ENCODE peak calls at places on chromosomes 1 and 21, in seven cellular contexts. G is adrenal gland, V is uterus, K is ovary, N is H1, F is heart left ventricle, Q is spleen. E is an unnamed sample. For H3K4me1, the result is how much of the 10 kb centered on the place peaks cover.

GRCh38 chr1:153768316-153769126 is 6.7 kb upstream of the SLC27A3 start:
- DNase-seq in G (no peak), V (no peak), K (no peak), N (no peak), F (no peak), Q (peak), E (peak)

GRCh38 chr21:32578107-32578691 is 7.1 kb downstream of the TCP10L start:
- DNase-seq in G (no peak), V (no peak), K (no peak), N (peak), F (no peak), Q (no peak), E (no peak)

GRCh38 chr1:235011064-235011598 is 117.5 kb downstream of the TOMM20 start:
- DNase-seq in G (no peak), V (no peak), K (no peak), N (no peak), F (no peak), Q (no peak), E (peak)

GRCh38 chr1:172266528-172267174 is 153.8 kb upstream of the C1orf105 start:
- DNase-seq in G (no peak), V (no peak), K (no peak), N (no peak), F (no peak), Q (no peak), E (no peak)

GRCh38 chr1:10694274-10694632 is 102.2 kb downstream of the CASZ1 start:
- DNase-seq in G (no peak), V (no peak), K (no peak), N (no peak), F (peak), Q (no peak), E (no peak)

GRCh38 chr1:31627930-31628421 is 10.5 kb downstream of the HCRTR1 start:
- DNase-seq in G (peak), V (no peak), K (no peak), N (no peak), F (peak), Q (no peak), E (no peak)

GRCh38 chr1:17759114-17759513 is 4.0 kb downstream of the ACTL8 start:
- DNase-seq in G (no peak), V (no peak), K (no peak), N (no peak), F (no peak), Q (peak), E (no peak)

GRCh38 chr1:243638186-243638585 is 211.9 kb downstream of the AKT3 start:
- DNase-seq in G (no peak), V (no peak), K (no peak), N (no peak), F (no peak), Q (no peak), E (no peak)

GRCh38 chr1:41664861-41665640 is 180.6 kb upstream of the EDN2 start:
- DNase-seq in G (no peak), V (no peak), K (no peak), N (peak), F (no peak), Q (no peak), E (no peak)

GRCh38 chr1:165894591-165894990 is 67.2 kb downstream of the UCK2 start:
- DNase-seq in G (no peak), V (no peak), K (no peak), N (no peak), F (no peak), Q (no peak), E (no peak)

GRCh38 chr1:71473331-71473730 is 392.5 kb upstream of the ZRANB2 start:
- DNase-seq in G (no peak), V (no peak), K (no peak), N (no peak), F (no peak), Q (no peak), E (no peak)

GRCh38 chr1:93965888-93966287 is 56.7 kb upstream of the GCLM start:
- DNase-seq in G (no peak), V (no peak), K (no peak), N (no peak), F (no peak), Q (no peak), E (peak)

GRCh38 chr1:83034846-83035245 is 964.1 kb downstream of the TTLL7 start:
- DNase-seq in G (no peak), V (no peak), K (no peak), N (no peak), F (no peak), Q (no peak), E (no peak)

GRCh38 chr1:229440821-229441537 is 7.1 kb upstream of the ACTA1 start:
- DNase-seq in G (no peak), V (no peak), K (no peak), N (no peak), F (peak), Q (no peak), E (no peak)

GRCh38 chr1:221987860-221988520 is 246.1 kb upstream of the DUSP10 start:
- DNase-seq in G (no peak), V (no peak), K (no peak), N (no peak), F (no peak), Q (no peak), E (no peak)

GRCh38 chr1:34970829-34971228 is 14.3 kb downstream of the TMEM35B start:
- DNase-seq in G (no peak), V (no peak), K (no peak), N (no peak), F (no peak), Q (no peak), E (no peak)

GRCh38 chr1:147800852-147801251 is 40.5 kb upstream of the GJA5 start:
- DNase-seq in G (no peak), V (no peak), K (no peak), N (no peak), F (no peak), Q (no peak), E (no peak)

GRCh38 chr1:180158149-180159147 is 3.8 kb downstream of the QSOX1 start:
- DNase-seq in G (no peak), V (no peak), K (no peak), N (no peak), F (no peak), Q (no peak), E (peak)

GRCh38 chr1:164498792-164499191 is 60.2 kb upstream of the PBX1 start:
- DNase-seq in G (no peak), V (no peak), K (no peak), N (no peak), F (no peak), Q (no peak), E (no peak)

GRCh38 chr1:228362141-228362883 is 44.3 kb downstream of the TRIM11 start:
- DNase-seq in G (peak), V (no peak), K (peak), N (no peak), F (peak), Q (peak), E (no peak)

GRCh38 chr1:244030481-244031040 is 20.5 kb upstream of the ZBTB18 start:
- DNase-seq in G (no peak), V (no peak), K (no peak), N (no peak), F (no peak), Q (no peak), E (no peak)

GRCh38 chr1:241627453-241628329 is 12.5 kb downstream of the CHML start:
- DNase-seq in G (peak), V (no peak), K (no peak), N (no peak), F (no peak), Q (no peak), E (no peak)
- TF ChIP-seq CTCF in G (peak), V (no peak), K (no peak), N (no peak), F (peak), Q (peak), E (peak)

GRCh38 chr21:39006653-39007417 is 176.4 kb downstream of the PSMG1 start:
- DNase-seq in G (peak), V (peak), K (peak), N (no peak), F (peak), Q (no peak), E (no peak)

GRCh38 chr21:39007985-39008384 is 175.3 kb downstream of the PSMG1 start:
- DNase-seq in G (no peak), V (no peak), K (no peak), N (no peak), F (no peak), Q (no peak), E (no peak)

GRCh38 chr21:39007532-39007931 is 175.7 kb downstream of the PSMG1 start:
- DNase-seq in G (no peak), V (no peak), K (no peak), N (no peak), F (no peak), Q (no peak), E (no peak)

GRCh38 chr21:39003982-39004775 is 179.1 kb downstream of the PSMG1 start:
- DNase-seq in G (no peak), V (no peak), K (no peak), N (no peak), F (no peak), Q (no peak), E (no peak)

GRCh38 chr21:39004776-39005605 is 178.3 kb downstream of the PSMG1 start:
- DNase-seq in G (no peak), V (peak), K (peak), N (no peak), F (peak), Q (no peak), E (peak)
- H3K4me1 ChIP-seq in G (under half), V (under half), K (under half), N (under half), F (half or more), Q (half or more), E (under half)

GRCh38 chr1:27519341-27520258 is 29.6 kb upstream of the WASF2 start:
- DNase-seq in G (peak), V (no peak), K (peak), N (no peak), F (peak), Q (peak), E (peak)

GRCh38 chr1:27518808-27519207 is 28.8 kb upstream of the WASF2 start:
- DNase-seq in G (no peak), V (no peak), K (no peak), N (no peak), F (no peak), Q (no peak), E (no peak)

GRCh38 chr1:27515626-27516025 is 25.7 kb upstream of the WASF2 start:
- DNase-seq in G (no peak), V (no peak), K (no peak), N (no peak), F (no peak), Q (no peak), E (no peak)

GRCh38 chr1:27517305-27517704 is 27.3 kb upstream of the WASF2 start:
- DNase-seq in G (no peak), V (no peak), K (no peak), N (no peak), F (no peak), Q (no peak), E (no peak)

DNA sequence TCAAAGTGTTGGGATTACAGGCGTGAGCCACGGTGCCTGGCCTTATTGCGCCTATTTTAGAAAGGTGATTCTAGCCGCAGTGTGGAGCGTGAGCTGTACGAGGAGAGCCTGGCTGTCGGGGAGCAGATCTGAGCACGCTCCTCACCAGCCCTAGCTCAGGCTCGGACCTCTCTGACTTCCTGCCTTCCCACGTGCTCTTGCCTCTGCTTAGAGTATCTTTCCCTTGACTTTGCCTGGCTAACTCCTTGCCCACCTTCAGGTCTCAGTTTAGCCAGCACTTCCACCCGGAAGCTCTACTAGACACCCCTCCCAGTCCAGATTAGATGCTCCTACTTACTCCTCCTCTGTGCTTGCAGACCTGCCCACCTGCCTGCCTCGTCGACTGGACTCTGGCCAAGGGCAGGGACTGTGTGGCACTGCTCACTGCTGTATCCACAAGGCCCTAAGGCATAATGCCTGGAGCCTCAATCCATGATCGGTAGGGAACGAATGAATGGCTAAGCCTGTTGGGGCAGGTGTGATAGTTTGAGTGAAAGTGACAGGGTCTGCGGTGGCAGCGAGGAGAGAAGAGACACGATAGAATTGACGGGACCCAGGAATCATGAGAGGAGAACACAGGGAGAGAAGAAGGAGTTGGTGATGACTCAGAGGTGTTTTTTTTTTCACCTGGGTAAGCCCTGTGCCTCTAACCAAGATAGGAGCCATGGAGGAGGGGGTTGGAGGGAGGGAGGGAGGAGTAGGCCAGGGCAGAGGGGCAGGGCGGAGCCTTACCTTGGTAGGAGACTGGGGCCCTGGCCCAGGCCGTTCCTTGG is 28.1 kb upstream of the WASF2 start:
- DNase-seq in G (no peak), V (no peak), K (no peak), N (no peak), F (no peak), Q (no peak), E (no peak)
- TF ChIP-seq POLR2A in G (no peak), V (no peak), K (no peak), N (no peak), F (no peak), Q (no peak), E (no peak)

DNA sequence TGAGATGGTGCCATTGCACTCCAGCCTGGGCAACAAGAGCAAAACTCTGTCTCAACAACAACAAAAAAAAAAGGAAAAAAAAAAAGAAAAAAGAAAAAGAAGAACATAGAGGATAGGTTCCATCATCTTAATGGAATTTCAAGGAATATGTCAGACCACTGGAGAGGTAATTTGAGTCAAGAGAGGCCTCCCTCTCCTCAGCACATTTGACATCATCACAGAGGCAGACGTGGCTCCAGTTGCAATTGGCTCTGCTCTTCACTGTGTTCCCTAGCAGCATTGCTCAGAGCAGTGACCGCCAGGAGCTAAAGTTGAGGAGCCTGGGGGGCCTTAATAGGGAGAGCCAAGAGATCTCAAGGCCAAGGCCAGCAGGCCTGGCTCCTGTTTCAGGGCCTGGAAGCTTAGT is 118.6 kb upstream of the FGGY start:
- DNase-seq in G (peak), V (peak), K (peak), N (no peak), F (peak), Q (no peak), E (no peak)
- TF ChIP-seq CTCF in G (no peak), V (no peak), K (peak), N (no peak), F (no peak), Q (no peak), E (no peak)

DNA sequence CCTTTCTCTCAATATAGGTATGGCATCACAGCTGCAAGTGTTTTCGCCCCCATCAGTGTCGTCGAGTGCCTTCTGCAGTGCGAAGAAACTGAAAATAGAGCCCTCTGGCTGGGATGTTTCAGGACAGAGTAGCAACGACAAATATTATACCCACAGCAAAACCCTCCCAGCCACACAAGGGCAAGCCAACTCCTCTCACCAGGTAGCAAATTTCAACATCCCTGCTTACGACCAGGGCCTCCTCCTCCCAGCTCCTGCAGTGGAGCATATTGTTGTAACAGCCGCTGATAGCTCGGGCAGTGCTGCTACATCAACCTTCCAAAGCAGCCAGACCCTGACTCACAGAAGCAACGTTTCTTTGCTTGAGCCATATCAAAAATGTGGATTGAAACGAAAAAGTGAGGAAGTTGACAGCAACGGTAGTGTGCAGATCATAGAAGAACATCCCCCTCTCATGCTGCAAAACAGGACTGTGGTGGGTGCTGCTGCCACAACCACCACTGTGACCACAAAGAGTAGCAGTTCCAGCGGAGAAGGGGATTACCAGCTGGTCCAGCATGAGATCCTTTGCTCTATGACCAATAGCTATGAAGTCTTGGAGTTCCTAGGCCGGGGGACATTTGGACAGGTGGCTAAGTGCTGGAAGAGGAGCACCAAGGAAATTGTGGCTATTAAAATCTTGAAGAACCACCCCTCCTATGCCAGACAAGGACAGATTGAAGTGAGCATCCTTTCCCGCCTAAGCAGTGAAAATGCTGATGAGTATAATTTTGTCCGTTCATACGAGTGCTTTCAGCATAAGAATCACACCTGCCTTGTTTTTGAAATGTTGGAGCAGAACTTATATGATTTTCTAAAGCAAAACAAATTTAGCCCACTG is 11.5 kb downstream of the HIPK1 start:
- DNase-seq in G (no peak), V (no peak), K (no peak), N (no peak), F (no peak), Q (no peak), E (peak)
- H3K4me1 ChIP-seq in G (under half), V (under half), K (under half), N (under half), F (under half), Q (half or more), E (under half)

GRCh38 chr1:198656500-198656932 is 17.7 kb downstream of the PTPRC start:
- DNase-seq in G (peak), V (peak), K (no peak), N (no peak), F (peak), Q (peak), E (peak)

GRCh38 chr1:198653815-198654413 is 15.1 kb downstream of the PTPRC start:
- DNase-seq in G (no peak), V (no peak), K (no peak), N (no peak), F (no peak), Q (no peak), E (no peak)

GRCh38 chr1:198651685-198652400 is 13.0 kb downstream of the PTPRC start:
- DNase-seq in G (no peak), V (no peak), K (no peak), N (no peak), F (no peak), Q (no peak), E (no peak)

GRCh38 chr1:198657550-198658064 is 18.8 kb downstream of the PTPRC start:
- DNase-seq in G (no peak), V (no peak), K (no peak), N (no peak), F (no peak), Q (no peak), E (no peak)

GRCh38 chr1:198655464-198656121 is 16.8 kb downstream of the PTPRC start:
- DNase-seq in G (no peak), V (no peak), K (no peak), N (no peak), F (no peak), Q (no peak), E (no peak)
- TF ChIP-seq POLR2A in G (no peak), V (no peak), K (no peak), N (no peak), F (no peak), Q (no peak), E (no peak)

GRCh38 chr1:37793773-37794371 is at the start of gene MANEAL:
- DNase-seq in G (peak), V (no peak), K (peak), N (no peak), F (peak), Q (peak), E (no peak)

GRCh38 chr1:37795340-37796110 is 1.9 kb downstream of the MANEAL start:
- DNase-seq in G (peak), V (no peak), K (peak), N (peak), F (peak), Q (peak), E (peak)

GRCh38 chr1:37792943-37793686 is 532 bp upstream of the MANEAL start:
- DNase-seq in G (no peak), V (no peak), K (no peak), N (no peak), F (no peak), Q (no peak), E (no peak)

GRCh38 chr1:37797750-37798345 is 4.2 kb downstream of the MANEAL start:
- DNase-seq in G (no peak), V (no peak), K (no peak), N (no peak), F (no peak), Q (no peak), E (no peak)

DNA sequence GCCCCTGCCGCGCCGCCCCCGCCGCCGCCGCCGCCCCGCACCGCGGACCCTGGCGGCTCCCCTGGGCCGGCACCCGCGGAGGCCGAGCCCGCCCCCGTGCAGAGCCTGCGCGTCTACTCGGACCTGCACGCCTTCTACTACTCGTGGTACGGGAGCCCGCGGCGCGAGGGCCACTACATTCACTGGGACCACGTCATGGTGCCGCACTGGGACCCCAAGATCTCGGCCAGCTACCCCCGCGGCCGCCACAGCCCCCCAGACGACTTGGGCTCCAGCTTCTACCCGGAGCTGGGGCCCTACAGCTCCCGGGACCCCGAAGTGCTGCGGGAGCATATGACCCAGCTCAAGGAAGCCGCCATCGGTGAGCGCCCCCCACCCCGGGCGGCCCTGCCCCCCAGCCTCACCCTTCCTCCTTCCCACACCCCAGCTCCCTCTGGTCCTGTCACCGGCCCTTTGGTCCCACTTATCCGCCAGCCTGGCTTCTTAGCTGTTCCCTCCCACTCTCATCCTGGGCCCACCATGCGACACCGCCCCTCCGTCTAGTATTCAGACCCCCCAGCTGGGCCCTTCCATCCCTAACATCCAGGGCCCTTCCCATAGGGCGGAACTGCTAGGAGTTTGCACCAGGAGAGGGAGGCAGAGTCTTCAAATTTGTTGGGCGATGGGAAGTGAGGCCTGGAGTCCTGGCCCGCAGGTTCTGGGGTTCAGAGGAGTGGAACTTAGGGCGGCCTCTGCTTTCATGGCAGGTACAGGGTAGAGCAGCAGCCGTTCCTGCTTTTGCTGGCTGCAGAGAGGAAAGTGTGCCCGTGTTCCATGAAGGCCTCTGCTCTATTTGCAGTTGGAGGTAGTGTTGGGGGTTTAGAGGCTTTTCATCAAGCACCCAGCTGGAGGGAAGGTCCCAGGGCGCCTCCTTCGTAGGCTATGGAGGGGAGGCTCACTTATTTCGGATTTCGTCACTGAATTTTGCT is 1.0 kb downstream of the MANEAL start:
- DNase-seq in G (no peak), V (no peak), K (no peak), N (no peak), F (peak), Q (no peak), E (no peak)
- TF ChIP-seq CTCF in G (no peak), V (no peak), K (no peak), N (no peak), F (no peak), Q (no peak), E (no peak)

E was measured in right lobe of liver.